ENCODE peak calls at places on chromosomes 2 and 18, in eight cellular contexts. B is A673, F is psoas muscle, M is left ventricle myocardium inferior, D is endodermal cell, V is B cell, C is GM12865, H is HCT116. N is an unnamed sample.

GRCh38 chr2:71000780-71001591 is 6.3 kb upstream of the TEX261 start:
- DNase-seq in M (peak), D (peak), B (peak), F (peak), V (peak), C (peak), H (peak), N (peak)

GRCh38 chr18:9996104-9996503 is 82.3 kb downstream of the VAPA start:
- DNase-seq in B (no peak), F (no peak), C (no peak), V (no peak), D (no peak), M (no peak), H (no peak), N (no peak)

GRCh38 chr2:105592288-105592687 is 152.4 kb upstream of the NCK2 start:
- DNase-seq in M (no peak), H (no peak), F (no peak), D (no peak), V (no peak), C (no peak), B (no peak), N (no peak)

GRCh38 chr18:9898792-9899549 is 13.2 kb downstream of the TXNDC2 start:
- DNase-seq in F (no peak), B (no peak), V (no peak), M (no peak), C (no peak), H (peak), D (peak), N (no peak)

GRCh38 chr2:42954227-42954962 is 162.0 kb upstream of the HAAO start:
- DNase-seq in B (no peak), V (no peak), D (no peak), M (no peak), C (no peak), F (no peak), H (no peak), N (no peak)

GRCh38 chr2:96819101-96819875 is 3.2 kb downstream of the CNNM3 start:
- DNase-seq in D (peak), H (no peak), B (no peak), M (peak), F (no peak), C (no peak), V (no peak), N (no peak)

GRCh38 chr2:178317807-178318206 is 123.5 kb downstream of the OSBPL6 start:
- DNase-seq in D (no peak), H (no peak), C (no peak), M (no peak), B (no peak), V (no peak), F (no peak), N (no peak)

GRCh38 chr18:61992923-61993322 is 100.1 kb upstream of the RNF152 start:
- DNase-seq in B (peak), V (no peak), C (no peak), H (no peak), M (no peak), F (no peak), D (no peak), N (no peak)

GRCh38 chr2:74887445-74887951 is 53.6 kb downstream of the HK2 start:
- DNase-seq in M (no peak), D (peak), C (no peak), B (no peak), H (no peak), V (no peak), F (no peak), N (no peak)

GRCh38 chr18:70499218-70499691 is 210.4 kb downstream of the SOCS6 start:
- DNase-seq in H (no peak), D (peak), F (no peak), B (peak), V (no peak), M (no peak), C (peak), N (no peak)

GRCh38 chr2:7127687-7128086 is 210.5 kb downstream of the RNF144A start:
- DNase-seq in B (no peak), H (no peak), M (no peak), D (no peak), C (no peak), F (no peak), V (no peak), N (no peak)

GRCh38 chr2:208265807-208266640 is at the start of gene PIKFYVE:
- DNase-seq in B (peak), C (peak), M (peak), V (peak), F (peak), D (peak), H (peak), N (peak)

GRCh38 chr2:9010866-9011265 is 7.4 kb upstream of the MBOAT2 start:
- DNase-seq in H (no peak), F (no peak), B (peak), V (no peak), D (no peak), C (no peak), M (no peak), N (no peak)

GRCh38 chr2:170816499-170817246 is at the start of gene GAD1:
- DNase-seq in V (peak), D (peak), H (peak), M (peak), C (peak), F (peak), B (peak), N (peak)

GRCh38 chr2:109410021-109410815 is 203.5 kb downstream of the SEPTIN10 start:
- DNase-seq in V (no peak), H (no peak), F (peak), B (no peak), M (no peak), C (no peak), D (no peak), N (no peak)

GRCh38 chr2:109726666-109727270 is 67.3 kb upstream of the RGPD5 start:
- DNase-seq in H (no peak), C (peak), F (no peak), D (no peak), B (no peak), M (no peak), V (no peak), N (no peak)

GRCh38 chr2:110946892-110947291 is 173.8 kb upstream of the BCL2L11 start:
- DNase-seq in V (no peak), B (no peak), H (no peak), C (no peak), M (peak), F (peak), D (no peak), N (no peak)

GRCh38 chr2:73972846-73973245 is 11.9 kb upstream of the TET3 start:
- DNase-seq in C (peak), V (no peak), D (no peak), M (no peak), F (no peak), H (no peak), B (no peak), N (no peak)

GRCh38 chr2:36492216-36492945 is 105.6 kb downstream of the FEZ2 start:
- DNase-seq in H (no peak), F (no peak), M (no peak), D (no peak), V (no peak), C (no peak), B (no peak), N (no peak)

GRCh38 chr2:240989451-240990265 is 8.8 kb upstream of the SNED1 start:
- DNase-seq in B (peak), M (no peak), C (peak), F (peak), D (peak), V (no peak), H (peak), N (no peak)

GRCh38 chr2:112765251-112765650 is 842 bp upstream of the CKAP2L start:
- DNase-seq in H (no peak), B (no peak), F (no peak), V (no peak), M (no peak), C (peak), D (no peak), N (no peak)

GRCh38 chr2:144183744-144184143 is 336.2 kb downstream of the ZEB2 start:
- DNase-seq in B (no peak), V (peak), F (no peak), M (no peak), D (no peak), C (peak), H (no peak), N (peak)

GRCh38 chr2:64115808-64116598 is 28.2 kb downstream of the PELI1 start:
- DNase-seq in D (no peak), M (no peak), C (no peak), F (no peak), H (no peak), B (no peak), V (no peak), N (no peak)

DNA sequence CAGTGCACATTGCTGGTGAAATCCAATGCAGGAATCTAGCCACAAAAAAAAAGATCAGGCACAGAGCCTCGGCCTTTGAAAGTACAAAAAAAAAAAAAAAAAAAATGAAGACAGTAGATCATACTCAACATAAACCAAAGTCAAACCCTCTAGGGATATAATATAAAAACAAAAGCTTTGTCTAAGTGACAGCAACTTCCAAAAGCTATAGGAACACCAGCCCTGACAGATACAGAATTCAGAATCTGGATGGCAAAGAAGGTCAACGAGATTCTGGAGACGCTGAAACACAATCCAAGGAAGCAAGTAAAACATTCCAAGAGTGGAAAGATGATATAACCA is 54.0 kb upstream of the SCN1A start:
- DNase-seq in F (no peak), D (no peak), M (no peak), C (no peak), B (no peak), V (no peak), H (no peak), N (no peak)
- TF ChIP-seq CTCF in F (peak), D (no peak), M (peak), C (no peak), B (no peak), V (no peak), H (no peak), N (no peak)

GRCh38 chr18:67865400-67865799 is 348.9 kb upstream of the DSEL start:
- DNase-seq in F (no peak), D (no peak), M (no peak), C (no peak), H (no peak), B (no peak), V (no peak), N (no peak)
- TF ChIP-seq CTCF in F (no peak), D (no peak), M (no peak), C (no peak), H (no peak), B (no peak), V (no peak), N (no peak)

DNA sequence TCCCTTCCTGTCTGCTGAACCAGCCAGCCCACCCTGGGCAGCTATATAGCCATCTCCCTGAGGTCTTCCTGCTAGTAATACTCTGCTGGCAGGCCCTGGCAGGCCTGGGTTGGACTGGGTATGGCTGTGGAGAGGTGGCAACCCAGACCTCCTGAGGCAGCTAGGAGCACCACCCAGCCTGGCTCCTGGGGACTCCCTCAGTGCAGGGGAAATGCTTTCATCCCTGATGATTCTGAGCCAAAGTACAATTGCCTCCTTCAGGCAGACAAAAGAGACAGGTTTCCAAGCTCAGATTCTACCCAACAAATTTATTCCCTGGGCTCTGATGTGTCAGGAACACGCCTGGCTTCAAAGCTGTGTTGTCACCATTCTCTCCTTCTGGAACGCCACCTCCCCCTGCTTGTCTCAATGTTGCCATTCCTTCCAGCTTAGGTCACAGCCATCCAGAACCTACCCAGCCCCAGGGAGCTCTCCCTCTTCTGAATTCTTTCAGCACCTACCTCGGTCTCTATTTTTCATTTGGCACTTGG is 4.7 kb upstream of the DNAJB2 start:
- DNase-seq in F (no peak), V (no peak), D (peak), M (no peak), B (peak), H (peak), C (no peak), N (no peak)
- TF ChIP-seq CTCF in F (no peak), V (no peak), D (no peak), M (no peak), B (no peak), H (no peak), C (no peak), N (no peak)

DNA sequence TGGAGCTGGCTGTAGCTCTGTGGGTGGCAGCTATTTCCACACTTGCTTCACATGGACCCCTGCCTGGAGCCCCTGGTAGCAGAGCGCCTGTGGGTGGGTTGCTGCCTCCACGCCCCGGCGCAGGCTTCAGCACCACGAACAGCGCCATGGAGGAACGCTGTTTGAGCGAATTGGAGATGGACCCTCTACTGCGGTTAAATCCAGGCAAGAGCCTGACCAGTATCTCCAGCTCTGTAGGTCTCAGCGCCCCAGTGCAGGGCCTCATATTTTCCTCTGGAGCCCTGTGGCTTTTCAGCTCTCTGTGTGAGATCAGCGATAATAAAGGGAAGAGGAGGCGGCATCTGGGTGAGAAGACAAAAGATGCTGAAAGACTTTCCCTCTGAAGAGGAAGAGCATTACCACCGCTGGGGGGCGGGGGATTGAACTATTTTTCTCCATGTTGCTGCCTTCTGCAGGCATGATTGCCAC is 12.0 kb downstream of the ONECUT2 start:
- DNase-seq in M (no peak), F (no peak), H (no peak), V (no peak), D (peak), C (no peak), B (peak), N (peak)
- TF ChIP-seq CTCF in M (no peak), F (no peak), H (no peak), V (no peak), D (peak), C (no peak), B (peak), N (no peak)

DNA sequence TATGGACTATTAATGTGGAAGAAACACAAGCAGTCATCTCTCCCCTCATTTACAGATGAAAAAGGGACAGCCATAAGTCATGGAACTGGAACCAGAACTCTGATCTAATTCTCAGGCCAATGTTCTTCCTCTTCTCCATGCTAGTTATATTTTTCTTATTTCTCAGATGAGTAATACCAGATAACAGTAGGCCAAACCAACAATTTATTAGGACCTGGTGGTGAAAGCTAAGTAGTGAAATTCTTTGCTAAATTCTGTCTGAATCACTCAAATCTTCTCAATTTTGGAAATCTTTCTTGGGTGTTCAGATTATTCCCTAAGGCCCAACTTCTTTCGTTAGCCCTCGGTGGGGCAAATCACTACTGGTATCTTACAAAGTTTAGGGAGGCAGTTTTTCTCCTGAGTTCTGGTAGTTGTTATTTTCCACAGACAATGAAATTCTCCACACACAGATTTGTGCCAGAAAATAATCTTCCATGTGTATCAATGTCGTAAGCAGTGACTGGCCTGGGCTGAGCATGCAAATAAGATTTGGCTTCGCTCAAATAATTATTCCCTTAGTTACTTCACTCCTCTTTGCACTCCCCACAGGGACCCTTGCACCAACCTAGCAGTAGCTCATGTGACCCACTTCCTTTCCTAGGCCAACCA is 443.6 kb upstream of the SLC14A2 start:
- DNase-seq in V (no peak), H (no peak), C (no peak), M (no peak), B (no peak), D (no peak), F (peak), N (no peak)
- TF ChIP-seq CTCF in V (no peak), H (no peak), C (no peak), M (no peak), B (no peak), D (no peak), F (no peak), N (no peak)

DNA sequence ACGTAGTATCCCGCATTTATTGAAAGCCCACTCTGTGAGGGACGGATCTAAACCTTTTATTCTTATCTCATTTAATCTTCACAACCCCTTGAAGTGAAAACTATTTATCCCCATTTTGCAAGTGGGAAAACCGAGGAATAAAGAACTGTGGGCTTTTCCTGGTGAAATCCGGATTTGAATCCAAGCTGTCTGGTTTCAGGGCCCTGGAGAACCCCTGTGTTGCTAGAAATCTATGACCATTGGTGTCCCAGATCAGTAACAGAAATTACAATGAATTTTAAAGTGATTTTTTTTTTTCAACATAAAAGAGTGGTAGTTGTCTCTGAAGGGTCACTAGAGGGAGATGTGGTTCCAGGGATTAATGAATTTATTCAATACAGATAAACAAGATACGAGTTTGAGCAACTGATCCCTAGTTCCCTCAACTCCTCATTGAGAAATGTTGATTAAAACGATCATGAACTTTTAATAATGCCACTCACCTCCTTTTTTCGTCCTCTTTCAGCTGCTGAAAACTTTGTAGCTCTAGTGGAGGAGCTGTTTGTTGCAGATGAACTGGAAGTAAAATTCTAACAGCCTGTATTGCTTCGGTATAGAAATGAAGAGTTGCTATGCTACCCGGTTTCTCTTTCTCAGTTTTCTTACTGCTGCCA is 940 bp downstream of the XRCC5 start:
- DNase-seq in V (no peak), C (peak), D (peak), F (no peak), M (no peak), H (peak), B (peak), N (no peak)
- TF ChIP-seq CTCF in V (peak), C (peak), D (peak), F (no peak), M (peak), H (peak), B (peak), N (no peak)

GRCh38 chr2:173750332-173750731 is 214.8 kb downstream of the SP3 start:
- DNase-seq in V (no peak), M (no peak), D (peak), B (peak), H (no peak), F (no peak), C (no peak), N (no peak)

GRCh38 chr2:173750831-173751230 is 214.3 kb downstream of the SP3 start:
- DNase-seq in C (no peak), V (no peak), F (no peak), M (no peak), B (no peak), H (no peak), D (no peak), N (no peak)

GRCh38 chr2:173753441-173753840 is 211.7 kb downstream of the SP3 start:
- DNase-seq in D (no peak), H (no peak), F (no peak), B (no peak), V (no peak), C (no peak), M (no peak), N (no peak)

GRCh38 chr2:173751245-173751975 is 213.8 kb downstream of the SP3 start:
- DNase-seq in F (no peak), D (peak), C (no peak), M (no peak), B (no peak), H (no peak), V (no peak), N (no peak)

GRCh38 chr2:173752152-173752551 is 213.0 kb downstream of the SP3 start:
- DNase-seq in M (no peak), B (peak), D (peak), V (no peak), H (peak), F (no peak), C (peak), N (no peak)
- TF ChIP-seq CTCF in M (peak), B (peak), D (peak), V (no peak), H (peak), F (no peak), C (peak), N (no peak)

GRCh38 chr18:12906773-12907172 is 22.7 kb upstream of the PTPN2 start:
- DNase-seq in M (no peak), B (no peak), F (no peak), H (no peak), V (no peak), D (no peak), C (no peak), N (no peak)
- TF ChIP-seq CTCF in M (no peak), B (no peak), F (no peak), H (no peak), V (no peak), D (no peak), C (no peak), N (no peak)

GRCh38 chr2:196759378-196759706 is 40.1 kb downstream of the GTF3C3 start:
- DNase-seq in M (no peak), D (no peak), F (no peak), C (no peak), V (no peak), H (no peak), B (no peak), N (no peak)

GRCh38 chr2:196758474-196759377 is 40.8 kb downstream of the GTF3C3 start:
- DNase-seq in C (no peak), D (no peak), V (no peak), H (no peak), M (no peak), B (peak), F (no peak), N (peak)
- TF ChIP-seq CTCF in C (no peak), D (peak), V (peak), H (no peak), M (peak), B (peak), F (peak), N (no peak)

GRCh38 chr18:40413160-40413559 is 1541.9 kb upstream of the PIK3C3 start:
- DNase-seq in M (no peak), D (peak), V (no peak), B (peak), H (no peak), C (no peak), F (no peak), N (no peak)
- TF ChIP-seq CTCF in M (peak), D (peak), V (no peak), B (peak), H (no peak), C (no peak), F (no peak), N (no peak)

N was measured in GM20000.